ENCODE peak calls at places on chromosomes 5 and 9, in seven cellular contexts. N, Z, A, L, Q, O and V are unnamed samples.

GRCh38 chr9:28166179-28166578 is 592.9 kb upstream of the C9orf72 start:
- DNase-seq in Z (no peak), O (no peak), Q (no peak), A (no peak), N (no peak), L (no peak), V (no peak)

GRCh38 chr9:133370680-133371079 is 5.2 kb downstream of the SURF4 start:
- DNase-seq in O (no peak), L (no peak), A (no peak), Z (no peak), Q (peak; percentile 49), N (no peak), V (peak; percentile 81)

GRCh38 chr5:172284275-172284971 is 859 bp upstream of the UBTD2 start:
- DNase-seq in N (no peak), Q (peak; percentile 24), Z (no peak), A (peak; percentile 43), O (no peak), L (no peak), V (peak; percentile 30)

GRCh38 chr9:24881361-24881760 is 335.7 kb upstream of the IZUMO3 start:
- DNase-seq in Z (no peak), O (no peak), A (no peak), L (no peak), Q (no peak), N (no peak), V (no peak)

GRCh38 chr5:40381676-40382363 is 297.9 kb upstream of the PTGER4 start:
- DNase-seq in Q (no peak), N (no peak), A (peak; percentile 56), Z (no peak), O (no peak), L (no peak), V (no peak)

GRCh38 chr9:114433720-114434255 is 46.0 kb upstream of the AKNA start:
- DNase-seq in A (no peak), L (no peak), N (no peak), O (no peak), Q (no peak), Z (no peak), V (no peak)

GRCh38 chr5:56490971-56491468 is 257.9 kb upstream of the ANKRD55 start:
- DNase-seq in N (no peak), L (no peak), O (no peak), Z (no peak), Q (no peak), A (no peak), V (peak; percentile 59)

GRCh38 chr9:12719431-12719830 is 26.2 kb downstream of the TYRP1 start:
- DNase-seq in N (no peak), O (no peak), L (no peak), Q (no peak), Z (no peak), A (peak; percentile 42), V (no peak)

GRCh38 chr5:158162479-158162878 is 303.5 kb upstream of the CLINT1 start:
- DNase-seq in N (no peak), L (no peak), Z (no peak), Q (no peak), A (no peak), O (peak; percentile 26), V (no peak)

GRCh38 chr9:89079421-89079820 is 88.2 kb downstream of the S1PR3 start:
- DNase-seq in N (no peak), Z (no peak), Q (no peak), L (no peak), A (peak; percentile 21), O (no peak), V (no peak)

GRCh38 chr9:99114049-99114440 is 9.1 kb downstream of the TGFBR1 start:
- DNase-seq in N (no peak), A (no peak), L (no peak), Z (no peak), Q (no peak), O (no peak), V (no peak)

GRCh38 chr5:114223866-114224265 is 138.0 kb upstream of the KCNN2 start:
- DNase-seq in A (peak; percentile 18), Z (no peak), L (no peak), N (no peak), O (no peak), Q (no peak), V (no peak)

GRCh38 chr9:121267689-121268597 is at the start of gene GSN:
- DNase-seq in N (peak; percentile 33), Z (peak; percentile 84), Q (peak; percentile 59), O (peak; percentile 18), L (peak; percentile 55), A (peak; percentile 72), V (peak; percentile 56)

GRCh38 chr5:14777187-14777586 is 94.4 kb downstream of the ANKH start:
- DNase-seq in L (no peak), Q (no peak), N (no peak), A (peak; percentile 20), Z (no peak), O (no peak), V (no peak)

GRCh38 chr9:72537011-72537545 is 15.7 kb downstream of the TMC1 start:
- DNase-seq in Q (no peak), O (no peak), Z (no peak), A (peak; percentile 39), N (no peak), L (no peak), V (no peak)

GRCh38 chr9:26863074-26863473 is 29.5 kb downstream of the CAAP1 start:
- DNase-seq in N (no peak), A (peak; percentile 5), Q (no peak), O (peak; percentile 3), L (no peak), Z (no peak), V (no peak)

GRCh38 chr9:28779240-28779639 is 1206.0 kb upstream of the C9orf72 start:
- DNase-seq in O (no peak), L (no peak), Z (no peak), A (no peak), N (no peak), Q (no peak), V (no peak)